ENCODE peak calls at places on chromosomes 3 and 15, in nine cellular contexts. P, N, J, W, Z, S, L, Y and A are unnamed samples. For H3K9me3, the result is how much of the 10 kb centered on the place peaks cover.

GRCh38 chr3:133568294-133569014 is 5.0 kb upstream of the CDV3 start:
- DNase-seq in P (peak), N (peak), J (no peak), W (no peak), Z (no peak), S (peak), L (peak), Y (no peak), A (no peak)

GRCh38 chr3:53077476-53078220 is 31.8 kb upstream of the SFMBT1 start:
- DNase-seq in P (no peak), N (no peak), J (no peak), W (no peak), Z (no peak), S (no peak), L (no peak), Y (no peak), A (no peak)

GRCh38 chr3:139944256-139944910 is 9.4 kb downstream of the CLSTN2 start:
- DNase-seq in P (no peak), N (no peak), J (no peak), W (no peak), Z (no peak), S (no peak), L (no peak), Y (no peak), A (no peak)

GRCh38 chr15:50593761-50594160 is 47.3 kb upstream of the USP50 start:
- DNase-seq in P (no peak), N (no peak), J (no peak), W (no peak), Z (no peak), S (no peak), L (no peak), Y (no peak), A (no peak)

GRCh38 chr15:79296583-79296982 is 14.1 kb downstream of the ANKRD34C start:
- DNase-seq in P (no peak), N (no peak), J (no peak), W (no peak), Z (no peak), S (no peak), L (no peak), Y (no peak), A (no peak)

GRCh38 chr3:37032961-37033360 is 39.6 kb downstream of the MLH1 start:
- DNase-seq in P (peak), N (no peak), J (no peak), W (peak), Z (no peak), S (no peak), L (no peak), Y (no peak), A (no peak)

GRCh38 chr3:114827495-114827894 is 319.6 kb downstream of the ZBTB20 start:
- DNase-seq in P (peak), N (peak), J (no peak), W (no peak), Z (no peak), S (peak), L (no peak), Y (no peak), A (no peak)

GRCh38 chr3:14768182-14768790 is 50.5 kb upstream of the FGD5 start:
- DNase-seq in P (no peak), N (no peak), J (no peak), W (no peak), Z (no peak), S (no peak), L (no peak), Y (peak), A (no peak)

GRCh38 chr3:32406481-32407408 is 15.1 kb downstream of the CMTM7 start:
- DNase-seq in P (no peak), N (no peak), J (peak), W (no peak), Z (no peak), S (no peak), L (no peak), Y (no peak), A (no peak)

GRCh38 chr3:109177888-109178287 is 41.4 kb downstream of the C3orf85 start:
- DNase-seq in P (no peak), N (no peak), J (no peak), W (no peak), Z (no peak), S (peak), L (no peak), Y (no peak), A (no peak)

GRCh38 chr3:117230924-117231323 is 521.3 kb downstream of the TUSC7 start:
- DNase-seq in P (no peak), N (no peak), J (no peak), W (no peak), Z (no peak), S (no peak), L (no peak), Y (no peak), A (no peak)

GRCh38 chr3:37546876-37547275 is 314.8 kb upstream of the CTDSPL start:
- DNase-seq in P (peak), N (peak), J (no peak), W (no peak), Z (no peak), S (peak), L (no peak), Y (no peak), A (no peak)

GRCh38 chr3:141303481-141304223 is 64.7 kb upstream of the ZBTB38 start:
- DNase-seq in P (peak), N (peak), J (peak), W (no peak), Z (no peak), S (peak), L (peak), Y (peak), A (no peak)

GRCh38 chr3:52055537-52056351 is 627 bp downstream of the DUSP7 start:
- DNase-seq in P (peak), N (peak), J (no peak), W (no peak), Z (peak), S (peak), L (peak), Y (peak), A (peak)

GRCh38 chr3:187836848-187837770 is 91.8 kb upstream of the BCL6 start:
- DNase-seq in P (peak), N (no peak), J (no peak), W (no peak), Z (no peak), S (peak), L (no peak), Y (peak), A (no peak)

GRCh38 chr15:42060797-42061196 is 33.6 kb downstream of the PLA2G4D start:
- DNase-seq in P (no peak), N (no peak), J (peak), W (no peak), Z (peak), S (no peak), L (no peak), Y (no peak), A (no peak)

DNA sequence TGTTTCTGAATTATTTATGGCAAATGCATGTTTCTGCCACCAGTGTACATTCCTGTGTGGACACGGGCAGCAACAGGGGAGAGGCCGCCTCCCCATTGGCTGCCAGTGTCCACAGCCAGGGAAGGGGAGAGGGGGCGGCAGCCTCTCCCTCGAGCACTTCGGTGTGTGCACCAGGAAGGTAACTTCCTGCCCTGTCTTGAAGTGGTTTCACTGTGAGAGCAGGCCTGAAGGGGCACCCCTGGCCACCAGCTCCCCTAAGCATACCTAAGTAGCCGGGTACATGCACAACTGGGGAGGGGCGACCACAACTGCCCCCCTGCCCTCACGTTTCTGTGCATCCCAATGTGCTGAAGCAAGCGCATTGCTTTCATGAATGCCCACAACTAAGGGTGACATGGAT is 14.8 kb upstream of the SHISA5 start:
- DNase-seq in P (no peak), N (no peak), J (no peak), W (no peak), Z (no peak), S (no peak), L (no peak), Y (no peak), A (no peak)
- H3K9me3 ChIP-seq in P (under half), N (under half), J (under half), W (under half), Z (under half), S (under half), L (under half), Y (under half), A (under half)

DNA sequence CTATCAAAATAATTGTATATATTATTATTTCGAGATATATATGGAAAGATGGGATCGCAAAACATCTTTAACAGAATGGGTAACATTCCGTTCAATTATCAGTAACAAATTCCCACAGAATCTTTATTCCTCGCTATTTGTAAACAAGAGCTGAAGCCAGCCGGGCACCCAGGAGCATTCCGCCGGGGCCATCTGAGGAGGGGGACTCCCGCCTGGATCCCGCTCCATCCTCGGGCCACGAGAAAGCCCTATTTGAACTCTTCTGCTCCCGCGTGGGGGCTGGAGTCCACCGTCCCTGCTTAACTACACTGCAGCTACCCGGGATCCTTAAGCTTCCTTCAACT is 698 bp downstream of the GPR176 start:
- DNase-seq in P (no peak), N (peak), J (no peak), W (no peak), Z (no peak), S (no peak), L (no peak), Y (no peak), A (no peak)
- H3K4me3 ChIP-seq in P (peak), N (peak), J (peak), W (peak), Z (peak), S (peak), L (peak), Y (peak), A (peak)

DNA sequence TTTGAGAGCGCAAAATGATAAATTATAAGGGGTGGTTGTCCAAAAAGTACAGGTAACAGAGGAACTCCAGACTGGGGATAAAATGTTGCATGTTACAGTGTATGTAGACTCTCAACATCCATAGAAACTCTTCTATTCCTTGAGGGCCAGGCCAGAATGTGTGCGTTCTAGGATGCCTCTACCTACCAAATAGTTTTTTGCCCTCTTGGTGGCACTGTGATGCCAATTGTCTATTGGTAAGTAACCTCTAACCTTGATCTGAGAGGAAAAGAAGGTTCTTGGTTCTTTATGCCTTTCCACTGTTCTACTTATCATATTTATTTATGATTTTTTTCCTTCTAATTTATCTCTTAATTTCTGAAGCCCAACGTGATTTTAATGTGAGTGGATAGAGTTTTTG is 424.6 kb downstream of the GRM7 start:
- DNase-seq in P (no peak), N (no peak), J (no peak), W (no peak), Z (no peak), S (no peak), L (no peak), Y (no peak), A (no peak)
- H3K9me3 ChIP-seq in P (under half), N (under half), J (under half), W (under half), Z (under half), S (under half), L (under half), Y (under half), A (under half)

DNA sequence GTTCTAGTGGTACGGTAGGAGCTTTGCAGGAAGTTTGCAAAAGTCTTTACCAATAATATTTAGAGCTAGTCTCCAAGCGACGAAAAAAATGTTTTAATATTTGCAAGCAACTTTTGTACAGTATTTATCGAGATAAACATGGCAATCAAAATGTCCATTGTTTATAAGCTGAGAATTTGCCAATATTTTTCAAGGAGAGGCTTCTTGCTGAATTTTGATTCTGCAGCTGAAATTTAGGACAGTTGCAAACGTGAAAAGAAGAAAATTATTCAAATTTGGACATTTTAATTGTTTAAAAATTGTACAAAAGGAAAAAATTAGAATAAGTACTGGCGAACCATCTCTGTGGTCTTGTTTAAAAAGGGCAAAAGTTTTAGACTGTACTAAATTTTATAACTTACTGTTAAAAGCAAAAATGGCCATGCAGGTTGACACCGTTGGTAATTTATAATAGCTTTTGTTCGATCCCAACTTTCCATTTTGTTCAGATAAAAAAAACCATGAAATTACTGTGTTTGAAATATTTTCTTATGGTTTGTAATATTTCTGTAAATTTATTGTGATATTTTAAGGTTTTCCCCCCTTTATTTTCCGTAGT is 2.0 kb downstream of the SOX2 start:
- DNase-seq in P (no peak), N (no peak), J (no peak), W (no peak), Z (no peak), S (no peak), L (no peak), Y (no peak), A (no peak)
- H3K4me3 ChIP-seq in P (no peak), N (no peak), J (no peak), W (no peak), Z (no peak), S (no peak), L (no peak), Y (peak), A (no peak)

DNA sequence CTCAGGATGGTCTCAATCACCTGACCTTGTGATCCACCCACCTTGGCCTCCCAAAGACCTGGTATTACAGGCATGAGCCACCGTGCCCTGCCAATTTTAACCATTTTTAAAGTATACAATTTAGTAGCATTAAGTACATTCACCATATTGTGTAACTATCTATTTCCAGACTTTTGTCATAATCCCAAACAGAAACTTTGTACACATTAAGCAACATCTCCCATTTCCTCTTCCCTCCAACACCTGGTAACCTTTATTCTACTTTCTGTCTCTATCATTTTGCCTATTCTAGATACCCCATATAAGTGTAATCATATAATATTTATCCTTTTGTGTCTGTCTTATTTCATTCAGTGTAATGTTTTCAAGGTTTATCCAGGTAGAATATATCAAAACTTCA is 8.9 kb upstream of the MYLK start:
- DNase-seq in P (no peak), N (no peak), J (no peak), W (no peak), Z (no peak), S (no peak), L (no peak), Y (no peak), A (no peak)
- H3K9me3 ChIP-seq in P (under half), N (under half), J (under half), W (under half), Z (under half), S (under half), L (under half), Y (under half), A (under half)

GRCh38 chr3:46695177-46695961 is 1.9 kb upstream of the ALS2CL start:
- DNase-seq in P (no peak), N (no peak), J (no peak), W (no peak), Z (peak), S (no peak), L (peak), Y (peak), A (peak)

GRCh38 chr3:46694520-46694919 is 1.0 kb upstream of the ALS2CL start:
- DNase-seq in P (no peak), N (no peak), J (no peak), W (no peak), Z (no peak), S (no peak), L (no peak), Y (no peak), A (no peak)

GRCh38 chr3:46692566-46692983 is 904 bp downstream of the ALS2CL start:
- DNase-seq in P (no peak), N (no peak), J (peak), W (peak), Z (peak), S (peak), L (peak), Y (peak), A (peak)

GRCh38 chr3:46693897-46694235 is 387 bp upstream of the ALS2CL start:
- DNase-seq in P (no peak), N (no peak), J (no peak), W (no peak), Z (peak), S (peak), L (peak), Y (peak), A (peak)

GRCh38 chr3:46693038-46693896 is at the start of gene ALS2CL:
- DNase-seq in P (no peak), N (peak), J (peak), W (peak), Z (peak), S (peak), L (peak), Y (peak), A (peak)
- H3K4me3 ChIP-seq in P (peak), N (peak), J (peak), W (peak), Z (peak), S (peak), L (peak), Y (peak), A (peak)

DNA sequence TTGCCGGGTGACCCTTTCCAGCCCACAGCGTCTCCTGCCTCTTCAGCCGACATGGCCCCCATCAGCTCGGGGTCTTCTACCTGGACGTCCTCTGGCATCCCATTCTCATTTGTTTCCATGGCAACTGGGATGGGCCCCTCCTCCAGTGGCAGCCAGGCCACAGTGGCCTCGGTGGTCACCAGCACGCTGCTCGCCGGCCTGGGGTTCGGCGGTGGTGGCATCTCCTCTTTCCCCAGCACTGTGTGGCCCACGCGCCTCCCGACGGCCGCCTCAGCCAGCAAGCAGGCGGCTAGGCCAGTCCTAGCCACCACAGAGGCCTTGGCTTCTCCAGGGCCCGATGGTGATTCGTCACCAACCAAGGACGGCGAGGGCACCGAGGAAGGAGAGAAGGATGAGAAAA is 170.2 kb downstream of the FEZF2 start:
- DNase-seq in P (no peak), N (no peak), J (no peak), W (no peak), Z (no peak), S (no peak), L (no peak), Y (no peak), A (no peak)
- H3K9me3 ChIP-seq in P (under half), N (under half), J (under half), W (under half), Z (under half), S (under half), L (under half), Y (under half), A (under half)

GRCh38 chr15:74427607-74428441 is 5.9 kb downstream of the SEMA7A start:
- DNase-seq in P (no peak), N (no peak), J (no peak), W (no peak), Z (no peak), S (no peak), L (no peak), Y (no peak), A (no peak)
- H3K4me3 ChIP-seq in P (no peak), N (no peak), J (no peak), W (no peak), Z (no peak), S (no peak), L (no peak), Y (no peak), A (no peak)

DNA sequence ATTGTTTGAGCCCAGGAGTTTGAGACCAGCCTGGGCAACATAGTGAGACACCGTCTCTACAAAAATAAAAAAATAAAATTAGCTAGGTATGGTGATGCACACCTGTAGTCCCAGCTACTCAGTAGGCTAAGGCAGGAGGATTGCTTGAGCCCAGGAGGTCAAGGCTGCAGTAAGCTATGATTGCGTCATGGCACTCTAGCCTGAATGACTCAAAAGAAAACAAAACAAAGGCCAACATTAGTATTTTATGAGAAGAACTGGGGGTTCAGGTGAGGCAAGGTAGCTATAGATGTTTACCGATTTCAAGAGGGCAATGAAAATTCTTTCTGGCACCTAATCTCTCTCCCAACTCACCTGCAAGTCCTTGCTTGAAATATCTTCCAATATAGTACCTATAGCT is 77.2 kb downstream of the GREM1 start:
- DNase-seq in P (peak), N (peak), J (no peak), W (no peak), Z (no peak), S (no peak), L (no peak), Y (no peak), A (no peak)
- H3K9me3 ChIP-seq in P (under half), N (under half), J (under half), W (under half), Z (under half), S (under half), L (under half), Y (under half), A (under half)

DNA sequence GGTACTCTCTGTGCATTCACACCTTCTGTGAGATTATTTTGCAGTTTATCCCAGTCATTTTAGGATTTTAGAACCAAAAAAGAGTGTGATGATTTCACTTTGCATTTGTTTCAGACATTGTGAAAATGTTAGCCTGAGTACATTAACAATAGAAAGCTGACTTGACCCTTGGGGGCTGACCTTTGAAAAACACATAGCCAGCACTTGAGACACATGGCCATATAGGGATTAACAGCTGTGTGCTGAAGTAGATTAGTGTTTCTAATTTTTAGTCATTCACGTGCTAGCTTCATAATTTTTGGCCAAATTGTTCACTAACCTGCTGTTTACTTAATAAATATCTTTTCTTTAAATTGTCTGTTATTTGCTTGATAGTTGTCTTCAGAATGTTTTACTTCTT is 3.5 kb downstream of the FEM1B start:
- DNase-seq in P (no peak), N (no peak), J (no peak), W (no peak), Z (no peak), S (no peak), L (no peak), Y (no peak), A (no peak)
- H3K4me3 ChIP-seq in P (peak), N (peak), J (peak), W (peak), Z (no peak), S (peak), L (no peak), Y (no peak), A (peak)